ENCODE peak calls at places on chromosomes 16 and 17, in ten cellular contexts. E is HFFc6, C is WTC11, J is choroid plexus epithelial cell, O is adrenal gland, V is lower leg skin, U is upper lobe of left lung, P is PC-9, X is fibroblast of mammary gland, R is HCT116. H is an unnamed sample.

GRCh38 chr17:5464717-5465507 is 3.9 kb downstream of the DHX33 start:
- DNase-seq in E (no peak), C (no peak), J (no peak), O (no peak), V (no peak), U (no peak), P (no peak), X (no peak), R (no peak), H (no peak)

GRCh38 chr17:31834448-31834847 is 24.6 kb downstream of the COPRS start:
- DNase-seq in E (no peak), C (no peak), J (peak), O (no peak), V (no peak), U (no peak), P (no peak), X (no peak), R (no peak), H (no peak)

GRCh38 chr17:30477758-30478115 is 529 bp downstream of the GOSR1 start:
- DNase-seq in E (peak), C (no peak), J (peak), O (no peak), V (no peak), U (no peak), P (no peak), X (peak), R (no peak), H (no peak)

GRCh38 chr17:31857920-31858646 is 961 bp downstream of the COPRS start:
- DNase-seq in E (no peak), C (no peak), J (peak), O (peak), V (no peak), U (no peak), P (no peak), X (peak), R (no peak), H (no peak)

GRCh38 chr16:57126412-57126811 is 34.0 kb downstream of the CPNE2 start:
- DNase-seq in E (no peak), C (no peak), J (no peak), O (no peak), V (no peak), U (no peak), P (no peak), X (no peak), R (no peak), H (no peak)

GRCh38 chr16:86862596-86862995 is 284.2 kb downstream of the FOXL1 start:
- DNase-seq in E (no peak), C (no peak), J (peak), O (no peak), V (no peak), U (no peak), P (no peak), X (no peak), R (no peak), H (no peak)

GRCh38 chr17:73595068-73595865 is 49.0 kb downstream of the SDK2 start:
- DNase-seq in E (no peak), C (peak), J (peak), O (no peak), V (no peak), U (peak), P (no peak), X (peak), R (no peak), H (peak)

GRCh38 chr16:2611499-2611862 is 70.8 kb upstream of the KCTD5 start:
- DNase-seq in E (no peak), C (no peak), J (no peak), O (no peak), V (peak), U (no peak), P (no peak), X (no peak), R (no peak), H (no peak)

GRCh38 chr17:77556408-77557068 is 402.0 kb upstream of the TNRC6C start:
- DNase-seq in E (no peak), C (no peak), J (no peak), O (no peak), V (no peak), U (no peak), P (no peak), X (no peak), R (no peak), H (no peak)

GRCh38 chr17:1977583-1978395 is 47.3 kb downstream of the RTN4RL1 start:
- DNase-seq in E (no peak), C (peak), J (no peak), O (no peak), V (no peak), U (peak), P (no peak), X (no peak), R (no peak), H (peak)

GRCh38 chr17:42536048-42536371 is at the start of gene NAGLU:
- DNase-seq in E (peak), C (peak), J (peak), O (peak), V (peak), U (peak), P (peak), X (peak), R (peak), H (peak)

DNA sequence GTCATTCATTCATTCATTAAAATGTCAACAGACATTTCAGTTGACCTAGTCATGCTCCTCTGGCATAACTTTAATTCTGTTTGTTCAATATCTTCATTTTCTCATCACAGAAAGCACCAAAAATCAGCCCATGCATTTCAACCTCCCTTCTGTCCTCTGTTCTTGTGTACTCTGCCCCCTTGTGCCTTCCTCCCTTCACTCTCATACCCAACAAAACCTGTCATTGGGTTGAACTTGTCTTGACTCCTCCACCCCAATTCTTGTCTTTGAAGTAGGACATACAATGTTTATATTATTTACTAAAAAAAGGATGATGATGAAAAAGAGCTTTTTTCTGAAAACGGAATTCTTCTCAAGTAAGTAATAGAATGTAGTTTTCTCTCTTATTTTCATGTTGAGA is 43.8 kb downstream of the COX10 start:
- DNase-seq in E (no peak), C (no peak), J (no peak), O (no peak), V (no peak), U (no peak), P (no peak), X (no peak), R (no peak), H (no peak)
- TF ChIP-seq CTCF in E (no peak), C (no peak), J (no peak), O (no peak), V (no peak), U (no peak), P (no peak), X (peak), R (no peak), H (no peak)

DNA sequence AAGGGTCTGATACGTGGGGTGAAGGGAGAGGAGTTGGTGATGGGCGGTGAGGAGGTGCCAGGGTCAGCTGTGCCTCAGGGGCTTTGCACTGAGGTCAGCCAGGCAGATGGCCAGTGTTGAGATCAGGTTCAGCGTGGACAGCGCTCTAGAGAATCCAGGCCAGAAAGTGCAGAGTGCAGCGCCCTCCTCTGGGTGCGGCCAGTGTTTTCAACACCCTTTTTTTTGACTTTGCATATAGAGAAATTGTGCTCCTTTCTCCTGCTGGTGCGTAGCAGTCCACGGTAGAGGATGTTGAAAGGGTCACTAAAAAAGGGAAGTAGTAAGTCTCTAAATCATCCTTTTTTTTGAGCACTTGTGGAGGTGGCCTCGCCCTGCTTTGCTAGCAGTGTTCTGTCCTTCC is 53.9 kb downstream of the BANP start:
- DNase-seq in E (no peak), C (peak), J (no peak), O (no peak), V (peak), U (no peak), P (no peak), X (peak), R (no peak), H (peak)
- TF ChIP-seq CTCF in E (peak), C (peak), J (peak), O (no peak), V (no peak), U (peak), P (no peak), X (peak), R (peak), H (peak)

DNA sequence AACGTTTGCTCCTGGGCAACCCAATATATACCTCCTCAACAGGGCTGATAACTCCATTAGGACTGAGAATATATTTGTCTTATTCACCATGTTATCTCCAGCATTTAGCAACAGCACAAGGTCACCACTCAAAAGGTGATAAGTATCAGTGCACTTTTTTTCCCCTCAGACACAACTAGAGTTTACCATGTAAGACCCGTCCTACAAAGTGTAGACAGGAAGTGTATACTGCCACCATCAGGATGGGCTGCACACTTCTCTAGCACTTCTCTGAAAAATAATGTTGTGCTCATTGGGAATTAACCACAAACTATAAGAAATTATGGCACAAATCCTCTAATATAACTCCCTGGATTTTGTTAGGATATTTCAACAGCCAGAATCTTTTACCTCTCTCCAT is 5.7 kb upstream of the VAT1L start:
- DNase-seq in E (no peak), C (no peak), J (peak), O (peak), V (no peak), U (no peak), P (no peak), X (peak), R (peak), H (no peak)
- TF ChIP-seq CTCF in E (peak), C (no peak), J (peak), O (peak), V (no peak), U (peak), P (no peak), X (peak), R (peak), H (peak)

DNA sequence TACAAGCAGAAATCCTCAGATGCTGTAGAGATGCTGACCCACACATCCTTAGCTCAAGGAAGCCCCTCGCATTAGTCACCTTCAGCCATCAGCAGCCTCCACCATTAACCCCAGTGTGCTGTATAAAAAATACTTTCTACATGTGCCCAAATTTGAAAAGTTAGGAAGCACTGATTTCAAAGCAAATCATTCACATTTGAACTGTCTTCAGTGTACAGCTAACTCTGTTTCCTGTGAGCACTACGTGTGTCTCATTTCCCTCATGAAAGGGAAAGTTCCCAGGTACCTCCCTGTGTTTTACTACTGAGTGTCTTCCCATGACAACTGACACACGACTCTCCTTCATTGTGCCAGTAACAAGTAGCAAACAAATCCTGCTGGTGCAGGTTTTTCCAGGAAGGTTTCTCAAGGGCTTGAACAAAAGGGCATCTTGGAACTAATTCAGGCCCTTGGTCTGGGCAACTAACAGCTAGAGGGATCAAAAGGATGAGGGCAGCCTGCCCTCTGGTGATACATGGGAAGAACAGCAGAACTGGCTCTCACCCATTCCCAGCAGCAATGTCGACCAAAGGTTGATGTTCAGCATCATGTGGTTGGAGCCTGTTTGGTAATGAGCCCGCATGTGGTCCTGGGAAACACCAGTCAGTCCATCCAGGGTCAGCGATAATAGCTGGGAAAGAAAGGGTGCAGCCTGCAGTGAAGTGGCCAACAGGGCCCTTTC is 4.0 kb downstream of the SLC35B1 start:
- DNase-seq in E (peak), C (peak), J (peak), O (peak), V (no peak), U (no peak), P (peak), X (peak), R (peak), H (peak)
- TF ChIP-seq CTCF in E (peak), C (no peak), J (peak), O (peak), V (no peak), U (peak), P (peak), X (peak), R (peak), H (peak)

GRCh38 chr16:25395528-25395927 is 137.9 kb upstream of the ZKSCAN2 start:
- DNase-seq in E (no peak), C (peak), J (no peak), O (no peak), V (no peak), U (no peak), P (no peak), X (no peak), R (no peak), H (no peak)
- TF ChIP-seq CTCF in E (no peak), C (peak), J (no peak), O (no peak), V (no peak), U (no peak), P (no peak), X (no peak), R (peak), H (no peak)

GRCh38 chr17:11554542-11554941 is 43.7 kb upstream of the DNAH9 start:
- DNase-seq in E (no peak), C (no peak), J (no peak), O (no peak), V (no peak), U (no peak), P (no peak), X (no peak), R (no peak), H (no peak)

GRCh38 chr17:11553135-11553534 is 45.1 kb upstream of the DNAH9 start:
- DNase-seq in E (no peak), C (no peak), J (no peak), O (no peak), V (no peak), U (no peak), P (no peak), X (no peak), R (no peak), H (no peak)

GRCh38 chr17:11554042-11554441 is 44.2 kb upstream of the DNAH9 start:
- DNase-seq in E (no peak), C (no peak), J (no peak), O (no peak), V (no peak), U (no peak), P (no peak), X (no peak), R (no peak), H (no peak)

GRCh38 chr17:11557727-11558452 is 40.4 kb upstream of the DNAH9 start:
- DNase-seq in E (no peak), C (no peak), J (no peak), O (no peak), V (peak), U (peak), P (no peak), X (no peak), R (no peak), H (no peak)

DNA sequence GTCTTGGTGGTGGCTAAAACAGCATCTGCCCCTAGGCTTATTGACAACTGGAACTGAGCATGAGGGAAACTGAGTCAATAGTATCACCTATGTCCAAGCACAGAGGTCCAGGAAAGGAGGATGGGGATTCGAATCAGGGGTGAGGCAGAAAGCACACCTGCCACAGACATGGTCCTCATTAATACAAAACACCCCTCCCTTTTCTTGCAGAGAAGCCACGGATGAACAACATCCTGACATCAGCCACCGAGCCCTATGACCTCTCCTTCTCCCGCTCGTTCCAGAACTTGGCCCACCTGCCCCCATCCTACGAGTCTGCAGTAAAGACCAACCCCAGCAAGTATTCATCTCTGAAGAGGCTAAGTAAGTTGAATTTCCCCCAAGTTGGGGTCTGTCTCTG is 42.7 kb upstream of the DNAH9 start:
- DNase-seq in E (no peak), C (no peak), J (no peak), O (no peak), V (no peak), U (no peak), P (no peak), X (no peak), R (no peak), H (no peak)
- TF ChIP-seq CTCF in E (no peak), C (no peak), J (no peak), O (no peak), V (no peak), U (no peak), P (no peak), X (no peak), R (no peak), H (no peak)

DNA sequence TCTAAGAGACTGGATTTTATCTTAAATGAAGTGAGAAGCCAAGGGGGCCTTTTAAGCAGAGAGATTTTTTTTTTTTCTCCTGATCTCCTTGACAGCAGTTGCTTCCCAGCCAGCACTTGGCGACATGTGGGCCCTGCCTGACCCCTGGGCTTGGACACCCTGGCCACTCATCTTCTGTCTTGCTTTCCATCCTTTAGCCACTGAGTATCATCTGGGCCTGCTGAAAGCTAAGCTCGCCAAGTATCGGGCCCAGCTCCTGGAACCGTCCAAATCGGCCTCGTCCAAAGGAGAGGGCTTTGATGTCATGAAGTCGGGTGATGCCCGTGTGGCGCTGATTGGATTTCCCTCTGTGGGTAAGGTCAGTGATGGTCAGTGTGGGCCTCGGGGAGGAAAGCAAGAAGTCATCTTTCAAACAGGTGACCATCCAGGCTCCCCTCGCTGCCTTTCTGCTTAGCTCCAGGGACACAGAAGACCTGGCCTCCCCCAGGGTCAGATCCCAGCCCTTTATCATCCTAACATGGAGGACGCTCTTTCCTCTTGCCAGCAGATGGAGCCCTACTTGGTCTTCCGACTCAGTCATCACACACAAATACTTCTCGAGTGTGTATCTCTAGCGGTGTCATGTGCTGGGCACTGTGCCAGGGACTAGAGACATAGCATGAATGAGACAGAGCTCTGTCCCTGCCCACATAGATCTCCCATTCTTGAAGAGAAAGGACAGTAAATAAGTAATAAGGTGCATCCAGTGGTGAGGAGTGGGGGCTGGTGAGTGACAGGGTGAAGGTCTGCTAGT is 6.1 kb downstream of the DRG2 start:
- DNase-seq in E (peak), C (peak), J (peak), O (peak), V (no peak), U (no peak), P (no peak), X (peak), R (peak), H (no peak)
- TF ChIP-seq CTCF in E (peak), C (peak), J (peak), O (no peak), V (no peak), U (no peak), P (peak), X (peak), R (peak), H (peak)